ENCODE peak calls at places on chromosome 2, in four cellular contexts. Z, Q, E and A are unnamed samples.

GRCh38 chr2:61018319-61018750 is 280 bp upstream of the PUS10 start:
- DNase-seq in Q (no peak), Z (no peak), E (no peak), A (no peak)

GRCh38 chr2:148888003-148888501 is 13.0 kb downstream of the KIF5C start:
- DNase-seq in E (no peak), Q (peak), Z (no peak), A (peak)

GRCh38 chr2:33214436-33214835 is 262.0 kb upstream of the RASGRP3 start:
- DNase-seq in Z (no peak), Q (no peak), E (no peak), A (no peak)

GRCh38 chr2:63668464-63668863 is 79.7 kb downstream of the MDH1 start:
- DNase-seq in E (no peak), Q (no peak), Z (no peak), A (no peak)

GRCh38 chr2:28904802-28905499 is 10.5 kb downstream of the WDR43 start:
- DNase-seq in E (no peak), Q (no peak), Z (no peak), A (no peak)

GRCh38 chr2:148545387-148546256 is 98.9 kb upstream of the EPC2 start:
- DNase-seq in E (no peak), Q (no peak), Z (no peak), A (no peak)

GRCh38 chr2:70961648-70961994 is 16.8 kb upstream of the ANKRD53 start:
- DNase-seq in E (peak), Q (no peak), Z (no peak), A (no peak)

GRCh38 chr2:195658541-195658890 is 1.5 kb downstream of the SLC39A10 start:
- DNase-seq in Z (no peak), E (peak), Q (no peak), A (no peak)

GRCh38 chr2:183037660-183038340 is 457 bp downstream of the NCKAP1 start:
- DNase-seq in E (no peak), Z (no peak), Q (peak), A (peak)

GRCh38 chr2:119112230-119112629 is 46.3 kb downstream of the C1QL2 start:
- DNase-seq in Z (no peak), E (no peak), Q (no peak), A (no peak)

GRCh38 chr2:144237108-144237507 is 282.8 kb downstream of the ZEB2 start:
- DNase-seq in Q (no peak), Z (no peak), E (no peak), A (no peak)

GRCh38 chr2:84881581-84882414 is 914 bp upstream of the TRABD2A start:
- DNase-seq in E (peak), Z (peak), Q (peak), A (peak)

GRCh38 chr2:138277062-138277461 is 224.5 kb upstream of the SPOPL start:
- DNase-seq in Q (peak), E (no peak), Z (no peak), A (no peak)

GRCh38 chr2:26011990-26012856 is 21.7 kb upstream of the RAB10 start:
- DNase-seq in Z (peak), E (peak), Q (peak), A (peak)

GRCh38 chr2:232838406-232838874 is 31.6 kb upstream of the SNORC start:
- DNase-seq in E (no peak), Q (no peak), Z (no peak), A (no peak)

GRCh38 chr2:135093685-135094340 is 41.7 kb downstream of the RAB3GAP1 start:
- DNase-seq in Q (no peak), Z (no peak), E (no peak), A (no peak)

GRCh38 chr2:66432801-66433694 is 1.9 kb upstream of the MEIS1 start:
- DNase-seq in Z (peak), Q (peak), E (peak), A (peak)

GRCh38 chr2:69977208-69977607 is 15.8 kb upstream of the ASPRV1 start:
- DNase-seq in Z (peak), E (no peak), Q (no peak), A (peak)

GRCh38 chr2:170742896-170743529 is 27.2 kb upstream of the ERICH2 start:
- DNase-seq in Z (no peak), E (no peak), Q (no peak), A (no peak)

GRCh38 chr2:117815946-117816345 is 1.5 kb downstream of the DDX18 start:
- DNase-seq in Z (no peak), Q (no peak), E (no peak), A (no peak)

GRCh38 chr2:34096552-34097171 is 497.6 kb upstream of the FAM98A start:
- DNase-seq in E (peak), Z (no peak), Q (peak), A (no peak)

GRCh38 chr2:58106896-58107295 is 60.3 kb downstream of the VRK2 start:
- DNase-seq in Z (no peak), Q (no peak), E (no peak), A (no peak)

GRCh38 chr2:58109481-58109880 is 62.9 kb downstream of the VRK2 start:
- DNase-seq in E (no peak), Z (no peak), Q (no peak), A (no peak)

GRCh38 chr2:58110765-58111164 is 64.2 kb downstream of the VRK2 start:
- DNase-seq in Z (no peak), Q (peak), E (no peak), A (no peak)

GRCh38 chr2:58107803-58108710 is 61.5 kb downstream of the VRK2 start:
- DNase-seq in Q (no peak), E (no peak), Z (no peak), A (no peak)
- H3K4me3 ChIP-seq in Q (no peak), E (no peak), Z (no peak), A (no peak)

DNA sequence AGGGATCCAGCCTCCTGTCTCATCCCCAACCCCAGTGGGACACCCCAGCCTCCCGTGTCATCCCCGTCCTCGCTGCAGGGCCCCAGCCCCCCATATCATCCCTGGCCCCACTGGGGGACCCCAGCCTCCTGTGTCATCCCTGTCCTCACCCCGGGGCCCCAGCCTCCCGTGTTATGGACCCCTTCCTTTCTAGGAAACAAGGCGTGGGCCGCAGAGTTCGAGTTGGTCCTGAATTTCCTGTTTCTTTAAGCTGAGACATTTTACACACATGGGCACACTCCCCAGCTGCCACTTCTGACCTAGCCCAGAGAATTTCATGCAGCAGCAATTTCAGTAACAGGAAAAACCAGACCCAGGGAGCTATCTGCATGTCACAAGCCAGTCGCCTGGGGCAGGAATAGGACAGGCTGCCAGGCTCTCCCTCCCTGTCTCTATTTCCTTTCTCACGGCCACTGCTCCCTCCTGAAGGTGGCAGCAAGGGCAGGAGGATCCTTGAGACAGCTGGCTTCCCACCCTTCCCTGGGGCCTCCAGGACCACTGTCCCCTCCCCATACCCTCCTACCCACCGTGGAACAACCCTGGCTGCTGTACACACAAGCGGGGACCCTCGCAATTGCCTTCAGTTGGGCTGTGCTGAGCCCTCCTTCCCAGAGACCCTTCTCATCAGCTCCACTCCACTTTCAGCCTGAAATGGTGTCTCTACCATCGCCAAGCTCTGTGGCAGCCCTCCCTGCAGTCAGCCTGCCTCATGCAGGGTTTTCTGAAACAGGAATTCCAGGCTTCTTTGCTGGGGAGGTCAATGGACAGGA is 141.9 kb upstream of the ID2 start:
- DNase-seq in Q (peak), Z (no peak), E (peak), A (peak)
- TF ChIP-seq CTCF in Q (no peak), Z (peak), E (no peak), A (no peak)

GRCh38 chr2:161120775-161121174 is 39.5 kb upstream of the TANK start:
- DNase-seq in E (no peak), Q (no peak), Z (no peak), A (no peak)

GRCh38 chr2:161123531-161124030 is 36.6 kb upstream of the TANK start:
- DNase-seq in Z (no peak), E (no peak), Q (no peak), A (no peak)

GRCh38 chr2:161119483-161119882 is 40.7 kb upstream of the TANK start:
- DNase-seq in Z (no peak), E (no peak), Q (no peak), A (no peak)

GRCh38 chr2:161122772-161123530 is 37.3 kb upstream of the TANK start:
- DNase-seq in Z (no peak), E (peak), Q (no peak), A (no peak)

DNA sequence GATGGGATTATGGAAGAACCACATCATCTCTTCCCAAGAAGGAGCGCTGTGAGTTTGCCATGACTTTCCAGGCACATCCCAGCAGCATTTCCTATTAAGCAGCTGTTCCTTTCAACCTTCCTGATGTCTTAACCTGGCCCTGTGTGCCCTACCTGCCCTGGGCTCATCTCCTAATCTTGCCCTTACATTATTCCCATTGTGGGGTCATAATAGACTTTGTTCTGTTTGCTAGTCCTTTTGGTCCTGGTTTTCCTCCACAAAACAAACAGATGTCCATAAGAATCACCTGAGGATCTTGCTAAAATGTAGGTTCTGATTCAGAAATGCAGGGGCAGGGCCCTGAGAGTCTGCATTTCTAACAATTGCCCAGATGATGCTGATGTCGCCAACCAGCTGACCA is 38.6 kb upstream of the TANK start:
- DNase-seq in Z (no peak), E (no peak), Q (no peak), A (no peak)
- H3K27ac ChIP-seq in Z (no peak), E (no peak), Q (no peak), A (no peak)

DNA sequence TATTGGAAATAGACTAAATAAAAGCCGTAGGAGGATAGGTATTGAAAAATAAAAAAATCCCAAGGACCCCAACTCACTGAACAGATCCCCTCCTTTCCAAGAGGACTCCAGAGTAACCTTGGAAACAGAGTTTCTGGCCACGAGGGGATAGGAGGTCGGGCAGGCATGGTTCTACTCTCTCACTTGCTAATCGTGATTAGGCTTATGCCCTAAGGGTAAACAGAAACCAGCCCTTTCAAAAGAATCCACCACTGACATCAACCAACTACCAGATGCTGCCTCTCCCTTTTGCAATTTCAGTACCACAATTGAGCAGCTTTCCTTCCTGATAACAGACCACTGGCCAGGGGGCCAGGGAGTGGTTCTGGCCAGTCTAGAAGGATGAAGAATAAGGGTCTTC is 477.8 kb downstream of the EIPR1 start:
- DNase-seq in E (no peak), Z (no peak), Q (no peak), A (no peak)
- H3K4me3 ChIP-seq in E (no peak), Z (no peak), Q (no peak), A (no peak)

GRCh38 chr2:23642516-23642915 is 257.5 kb downstream of the KLHL29 start:
- DNase-seq in Z (no peak), E (no peak), Q (no peak), A (no peak)
- TF ChIP-seq CTCF in Z (no peak), E (no peak), Q (no peak), A (no peak)

GRCh38 chr2:200618590-200619021 is 32.8 kb downstream of the AOX1 start:
- DNase-seq in Q (peak), Z (no peak), E (no peak), A (no peak)
- H3K27ac ChIP-seq in Q (no peak), Z (no peak), E (peak), A (no peak)

GRCh38 chr2:197131558-197131855 is 179.1 kb downstream of the ANKRD44 start:
- DNase-seq in Q (no peak), E (no peak), Z (no peak), A (no peak)
- H3K4me3 ChIP-seq in Q (no peak), E (no peak), Z (no peak), A (no peak)

GRCh38 chr2:202491514-202491913 is 115.4 kb downstream of the BMPR2 start:
- DNase-seq in E (no peak), Q (no peak), Z (no peak), A (no peak)
- TF ChIP-seq CTCF in E (no peak), Q (peak), Z (no peak), A (no peak)

GRCh38 chr2:113703404-113704299 is 52.8 kb downstream of the SLC35F5 start:
- DNase-seq in E (no peak), Q (no peak), Z (no peak), A (no peak)

GRCh38 chr2:113705982-113706523 is 50.4 kb downstream of the SLC35F5 start:
- DNase-seq in Q (no peak), Z (no peak), E (no peak), A (no peak)

GRCh38 chr2:113709022-113709421 is 47.4 kb downstream of the SLC35F5 start:
- DNase-seq in Q (no peak), Z (no peak), E (no peak), A (no peak)

GRCh38 chr2:113711857-113712256 is 44.6 kb downstream of the SLC35F5 start:
- DNase-seq in E (no peak), Q (no peak), Z (no peak), A (no peak)

GRCh38 chr2:113707106-113707505 is 49.3 kb downstream of the SLC35F5 start:
- DNase-seq in Q (no peak), Z (no peak), E (no peak), A (no peak)
- H3K27ac ChIP-seq in Q (no peak), Z (no peak), E (no peak), A (no peak)

GRCh38 chr2:64862623-64863022 is 126.6 kb upstream of the SLC1A4 start:
- DNase-seq in Z (no peak), Q (no peak), E (no peak), A (no peak)

GRCh38 chr2:64861338-64862000 is 127.7 kb upstream of the SLC1A4 start:
- DNase-seq in E (no peak), Q (no peak), Z (no peak), A (no peak)

GRCh38 chr2:64863097-64863820 is 125.9 kb upstream of the SLC1A4 start:
- DNase-seq in Z (no peak), Q (no peak), E (no peak), A (no peak)

GRCh38 chr2:64860936-64861335 is 128.3 kb upstream of the SLC1A4 start:
- DNase-seq in Q (no peak), Z (no peak), E (no peak), A (no peak)

GRCh38 chr2:64862001-64862397 is 127.2 kb upstream of the SLC1A4 start:
- DNase-seq in Q (no peak), E (no peak), Z (no peak), A (no peak)
- H3K4me3 ChIP-seq in Q (no peak), E (no peak), Z (no peak), A (no peak)